ENCODE peak calls at places on chromosome 3, in nine cellular contexts. E is tibial nerve; O is activated CD8-positive, alpha-beta memory T cell treated with anti-CD3 and anti-CD28 coated beads for 24 hours; C is A172; B is activated gamma-delta T cell treated with Interleukin-2 at 50 U/mL for 16 hours; Q is D721Med; V is endodermal cell; X is mesothelial cell of epicardium; Z is stimulated activated CD8-positive, alpha-beta memory T cell treated with anti-CD3 and anti-CD28 coated beads, Interleukin-15, amount 100 ng/mL, for 24 hours. N is an unnamed sample.

GRCh38 chr3:150227839-150228238 is 180.3 kb upstream of the TSC22D2 start:
- DNase-seq in V (peak), B (peak), Q (no peak), Z (no peak), O (peak), E (peak), C (peak), X (peak), N (peak)

GRCh38 chr3:194806991-194807685 is 121.5 kb downstream of the FAM43A start:
- DNase-seq in Z (no peak), E (no peak), V (peak), X (no peak), B (no peak), O (no peak), C (no peak), Q (no peak), N (no peak)

GRCh38 chr3:30073622-30074021 is 532.8 kb upstream of the TGFBR2 start:
- DNase-seq in V (no peak), Q (no peak), O (no peak), C (peak), E (no peak), B (no peak), Z (no peak), X (no peak), N (no peak)

GRCh38 chr3:66610548-66610909 is 109.7 kb upstream of the LRIG1 start:
- DNase-seq in V (peak), C (no peak), E (no peak), O (no peak), Q (no peak), X (no peak), B (no peak), Z (no peak), N (no peak)

GRCh38 chr3:180409170-180409569 is 192.8 kb upstream of the TTC14 start:
- DNase-seq in Q (no peak), X (no peak), O (no peak), C (no peak), Z (no peak), B (no peak), V (no peak), E (no peak), N (no peak)

GRCh38 chr3:173938159-173938558 is 540.6 kb downstream of the NLGN1 start:
- DNase-seq in B (no peak), V (no peak), C (peak), Z (no peak), X (no peak), Q (no peak), O (no peak), E (no peak), N (no peak)

GRCh38 chr3:142450881-142451280 is 3.0 kb upstream of the XRN1 start:
- DNase-seq in C (no peak), O (no peak), V (no peak), Q (no peak), B (no peak), Z (no peak), E (no peak), X (no peak), N (no peak)

GRCh38 chr3:58088501-58088900 is 80.3 kb downstream of the FLNB start:
- DNase-seq in O (no peak), C (no peak), E (no peak), Z (no peak), B (no peak), Q (no peak), X (no peak), V (no peak), N (no peak)

N was measured in NCI-H226.